ENCODE peak calls at places on chromosomes 1 and 21, in six cellular contexts. One of them, this sample, is unnamed.

GRCh38 chr1:163172596-163172995 is 30.1 kb downstream of the RGS5 start:
- DNase-seq in endothelial cell of umbilical vein: no peak
- DNase-seq in A549: no peak
- DNase-seq in HepG2: no peak
- DNase-seq in K562: no peak
- DNase-seq in GM12878: no peak
- DNase-seq in this sample: no peak

GRCh38 chr21:46325073-46325912 is 1.3 kb downstream of the PCNT start:
- DNase-seq in endothelial cell of umbilical vein: peak; percentile 59
- DNase-seq in A549: peak; percentile 69
- DNase-seq in HepG2: peak; percentile 35
- DNase-seq in K562: peak; percentile 62
- DNase-seq in GM12878: no peak
- DNase-seq in this sample: peak; percentile 78

GRCh38 chr1:42737257-42737656 is 2.8 kb downstream of the CLDN19 start:
- DNase-seq in endothelial cell of umbilical vein: no peak
- DNase-seq in A549: no peak
- DNase-seq in HepG2: no peak
- DNase-seq in K562: no peak
- DNase-seq in GM12878: peak; percentile 25
- DNase-seq in this sample: peak; percentile 87

GRCh38 chr1:228273720-228274451 is 66.0 kb downstream of the OBSCN start:
- DNase-seq in endothelial cell of umbilical vein: no peak
- DNase-seq in A549: no peak
- DNase-seq in HepG2: no peak
- DNase-seq in K562: no peak
- DNase-seq in GM12878: no peak
- DNase-seq in this sample: no peak

GRCh38 chr1:197224160-197224559 is 43.9 kb upstream of the CRB1 start:
- DNase-seq in endothelial cell of umbilical vein: no peak
- DNase-seq in A549: no peak
- DNase-seq in HepG2: no peak
- DNase-seq in K562: no peak
- DNase-seq in GM12878: no peak
- DNase-seq in this sample: no peak

GRCh38 chr1:54460346-54460745 is 54.2 kb upstream of the SSBP3 start:
- DNase-seq in endothelial cell of umbilical vein: no peak
- DNase-seq in A549: no peak
- DNase-seq in HepG2: no peak
- DNase-seq in K562: no peak
- DNase-seq in GM12878: no peak
- DNase-seq in this sample: no peak

GRCh38 chr1:101262601-101263348 is 26.0 kb downstream of the S1PR1 start:
- DNase-seq in endothelial cell of umbilical vein: peak; percentile 73
- DNase-seq in A549: no peak
- DNase-seq in HepG2: no peak
- DNase-seq in K562: no peak
- DNase-seq in GM12878: no peak
- DNase-seq in this sample: peak; percentile 84

GRCh38 chr1:240409615-240410014 is 202.3 kb downstream of the GREM2 start:
- DNase-seq in endothelial cell of umbilical vein: no peak
- DNase-seq in A549: no peak
- DNase-seq in HepG2: no peak
- DNase-seq in K562: no peak
- DNase-seq in GM12878: no peak
- DNase-seq in this sample: no peak

GRCh38 chr1:41735139-41735538 is 183.6 kb downstream of the HIVEP3 start:
- DNase-seq in endothelial cell of umbilical vein: no peak
- DNase-seq in A549: no peak
- DNase-seq in HepG2: no peak
- DNase-seq in K562: no peak
- DNase-seq in GM12878: no peak
- DNase-seq in this sample: no peak

GRCh38 chr1:204130989-204131892 is 20.6 kb downstream of the ETNK2 start:
- DNase-seq in endothelial cell of umbilical vein: peak; percentile 87
- DNase-seq in A549: no peak
- DNase-seq in HepG2: no peak
- DNase-seq in K562: no peak
- DNase-seq in GM12878: no peak
- DNase-seq in this sample: no peak

GRCh38 chr1:221085712-221086111 is 206.5 kb downstream of the HLX start:
- DNase-seq in endothelial cell of umbilical vein: no peak
- DNase-seq in A549: no peak
- DNase-seq in HepG2: no peak
- DNase-seq in K562: no peak
- DNase-seq in GM12878: no peak
- DNase-seq in this sample: no peak

GRCh38 chr21:42797522-42797921 is 81.8 kb downstream of the WDR4 start:
- DNase-seq in endothelial cell of umbilical vein: no peak
- DNase-seq in A549: no peak
- DNase-seq in HepG2: no peak
- DNase-seq in K562: no peak
- DNase-seq in GM12878: no peak
- DNase-seq in this sample: no peak

GRCh38 chr1:226589008-226589733 is 40.6 kb downstream of the STUM start:
- DNase-seq in endothelial cell of umbilical vein: no peak
- DNase-seq in A549: no peak
- DNase-seq in HepG2: no peak
- DNase-seq in K562: no peak
- DNase-seq in GM12878: no peak
- DNase-seq in this sample: peak; percentile 13

GRCh38 chr21:36698160-36699025 is 522 bp upstream of the SIM2 start:
- DNase-seq in endothelial cell of umbilical vein: no peak
- DNase-seq in A549: peak; percentile 62
- DNase-seq in HepG2: no peak
- DNase-seq in K562: no peak
- DNase-seq in GM12878: no peak
- DNase-seq in this sample: no peak

GRCh38 chr1:46517010-46517600 is 27.5 kb downstream of the DMBX1 start:
- DNase-seq in endothelial cell of umbilical vein: no peak
- DNase-seq in A549: peak; percentile 34
- DNase-seq in HepG2: no peak
- DNase-seq in K562: peak; percentile 73
- DNase-seq in GM12878: no peak
- DNase-seq in this sample: no peak

GRCh38 chr21:34367320-34367935 is 3.6 kb downstream of the KCNE2 start:
- DNase-seq in endothelial cell of umbilical vein: peak; percentile 55
- DNase-seq in A549: peak; percentile 74
- DNase-seq in HepG2: peak; percentile 56
- DNase-seq in K562: no peak
- DNase-seq in GM12878: no peak
- DNase-seq in this sample: peak; percentile 69

GRCh38 chr21:14754259-14754604 is 208.1 kb upstream of the SAMSN1 start:
- DNase-seq in endothelial cell of umbilical vein: no peak
- DNase-seq in A549: no peak
- DNase-seq in HepG2: no peak
- DNase-seq in K562: no peak
- DNase-seq in GM12878: no peak
- DNase-seq in this sample: no peak

GRCh38 chr1:248703674-248704073 is 1.1 kb upstream of the OR14I1 start:
- DNase-seq in endothelial cell of umbilical vein: no peak
- DNase-seq in A549: no peak
- DNase-seq in HepG2: no peak
- DNase-seq in K562: no peak
- DNase-seq in GM12878: no peak
- DNase-seq in this sample: no peak
- TF ChIP-seq CTCF in endothelial cell of umbilical vein: no peak
- TF ChIP-seq CTCF in A549: peak; percentile 24
- TF ChIP-seq CTCF in HepG2: peak; percentile 11
- TF ChIP-seq CTCF in K562: peak; percentile 11
- TF ChIP-seq CTCF in GM12878: no peak
- TF ChIP-seq CTCF in this sample: no peak

GRCh38 chr1:8424539-8425116 is 106.7 kb downstream of the SLC45A1 start:
- DNase-seq in endothelial cell of umbilical vein: peak; percentile 66
- DNase-seq in A549: peak; percentile 14
- DNase-seq in HepG2: no peak
- DNase-seq in K562: no peak
- DNase-seq in GM12878: no peak
- DNase-seq in this sample: peak; percentile 54

GRCh38 chr1:8423702-8424538 is 106.0 kb downstream of the SLC45A1 start:
- DNase-seq in endothelial cell of umbilical vein: peak; percentile 75
- DNase-seq in A549: peak; percentile 57
- DNase-seq in HepG2: peak; percentile 71
- DNase-seq in K562: peak; percentile 89
- DNase-seq in GM12878: no peak
- DNase-seq in this sample: peak; percentile 41

GRCh38 chr1:8423134-8423701 is 105.3 kb downstream of the SLC45A1 start:
- DNase-seq in endothelial cell of umbilical vein: no peak
- DNase-seq in A549: no peak
- DNase-seq in HepG2: no peak
- DNase-seq in K562: no peak
- DNase-seq in GM12878: no peak
- DNase-seq in this sample: no peak

GRCh38 chr1:8421721-8422120 is 103.8 kb downstream of the SLC45A1 start:
- DNase-seq in endothelial cell of umbilical vein: no peak
- DNase-seq in A549: no peak
- DNase-seq in HepG2: no peak
- DNase-seq in K562: no peak
- DNase-seq in GM12878: no peak
- DNase-seq in this sample: no peak

DNA sequence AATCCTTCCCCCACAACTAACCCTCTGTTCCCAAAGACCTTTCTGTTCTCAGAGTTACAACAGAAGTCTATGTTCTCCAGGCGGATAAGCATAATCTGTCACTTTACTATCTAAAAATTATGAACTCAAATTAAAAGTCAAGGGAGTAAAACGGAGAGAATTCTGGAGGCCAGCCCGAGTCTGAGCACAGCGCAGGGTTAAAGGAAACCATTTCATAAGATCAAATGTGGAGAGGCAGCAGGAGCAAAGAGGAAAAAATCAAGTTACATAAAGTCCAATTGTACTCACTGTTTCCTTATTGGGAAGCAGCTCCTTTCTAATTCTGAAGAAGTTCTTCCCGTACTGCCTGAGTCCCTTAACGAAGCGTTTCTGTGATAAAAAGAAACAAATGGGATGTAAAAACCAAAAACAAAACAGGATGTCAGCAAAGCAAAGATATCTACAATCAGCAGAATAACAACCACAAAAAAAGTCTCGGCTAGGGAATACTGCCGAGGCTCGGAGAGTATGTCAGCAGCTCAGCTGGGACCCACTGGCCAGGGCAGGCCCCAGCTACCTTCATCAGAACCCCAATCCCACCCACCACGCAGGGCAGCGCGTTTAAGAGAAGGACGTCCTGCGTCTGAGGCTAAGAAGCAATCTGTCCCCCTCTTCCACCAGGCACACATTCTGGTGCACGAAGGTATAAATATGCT is 104.7 kb downstream of the SLC45A1 start:
- DNase-seq in endothelial cell of umbilical vein: peak; percentile 70
- DNase-seq in A549: no peak
- DNase-seq in HepG2: no peak
- DNase-seq in K562: peak; percentile 36
- DNase-seq in GM12878: no peak
- DNase-seq in this sample: no peak
- TF ChIP-seq POLR2A in endothelial cell of umbilical vein: peak; percentile 26
- TF ChIP-seq POLR2A in A549: no peak
- TF ChIP-seq POLR2A in HepG2: no peak
- TF ChIP-seq POLR2A in K562: no peak
- TF ChIP-seq POLR2A in GM12878: no peak
- TF ChIP-seq POLR2A in this sample: no peak

GRCh38 chr1:51425955-51426354 is 93.1 kb downstream of the EPS15 start:
- DNase-seq in endothelial cell of umbilical vein: no peak
- DNase-seq in A549: no peak
- DNase-seq in HepG2: no peak
- DNase-seq in K562: no peak
- DNase-seq in GM12878: no peak
- DNase-seq in this sample: no peak
- TF ChIP-seq MYC in endothelial cell of umbilical vein: no peak
- TF ChIP-seq MYC in A549: no peak
- TF ChIP-seq MYC in HepG2: no peak
- TF ChIP-seq MYC in K562: no peak
- TF ChIP-seq MYC in GM12878: no peak
- TF ChIP-seq MYC in this sample: no peak

GRCh38 chr1:13788795-13789194 is 88.8 kb downstream of the PRDM2 start:
- DNase-seq in endothelial cell of umbilical vein: no peak
- DNase-seq in A549: no peak
- DNase-seq in HepG2: no peak
- DNase-seq in K562: no peak
- DNase-seq in GM12878: no peak
- DNase-seq in this sample: no peak
- TF ChIP-seq CTCF in endothelial cell of umbilical vein: no peak
- TF ChIP-seq CTCF in A549: no peak
- TF ChIP-seq CTCF in HepG2: no peak
- TF ChIP-seq CTCF in K562: no peak
- TF ChIP-seq CTCF in GM12878: no peak
- TF ChIP-seq CTCF in this sample: no peak

GRCh38 chr1:234617135-234617985 is 7.4 kb upstream of the IRF2BP2 start:
- DNase-seq in endothelial cell of umbilical vein: no peak
- DNase-seq in A549: no peak
- DNase-seq in HepG2: no peak
- DNase-seq in K562: no peak
- DNase-seq in GM12878: no peak
- DNase-seq in this sample: peak; percentile 48
- TF ChIP-seq POLR2A in endothelial cell of umbilical vein: no peak
- TF ChIP-seq POLR2A in A549: no peak
- TF ChIP-seq POLR2A in HepG2: no peak
- TF ChIP-seq POLR2A in K562: no peak
- TF ChIP-seq POLR2A in GM12878: no peak
- TF ChIP-seq POLR2A in this sample: no peak

DNA sequence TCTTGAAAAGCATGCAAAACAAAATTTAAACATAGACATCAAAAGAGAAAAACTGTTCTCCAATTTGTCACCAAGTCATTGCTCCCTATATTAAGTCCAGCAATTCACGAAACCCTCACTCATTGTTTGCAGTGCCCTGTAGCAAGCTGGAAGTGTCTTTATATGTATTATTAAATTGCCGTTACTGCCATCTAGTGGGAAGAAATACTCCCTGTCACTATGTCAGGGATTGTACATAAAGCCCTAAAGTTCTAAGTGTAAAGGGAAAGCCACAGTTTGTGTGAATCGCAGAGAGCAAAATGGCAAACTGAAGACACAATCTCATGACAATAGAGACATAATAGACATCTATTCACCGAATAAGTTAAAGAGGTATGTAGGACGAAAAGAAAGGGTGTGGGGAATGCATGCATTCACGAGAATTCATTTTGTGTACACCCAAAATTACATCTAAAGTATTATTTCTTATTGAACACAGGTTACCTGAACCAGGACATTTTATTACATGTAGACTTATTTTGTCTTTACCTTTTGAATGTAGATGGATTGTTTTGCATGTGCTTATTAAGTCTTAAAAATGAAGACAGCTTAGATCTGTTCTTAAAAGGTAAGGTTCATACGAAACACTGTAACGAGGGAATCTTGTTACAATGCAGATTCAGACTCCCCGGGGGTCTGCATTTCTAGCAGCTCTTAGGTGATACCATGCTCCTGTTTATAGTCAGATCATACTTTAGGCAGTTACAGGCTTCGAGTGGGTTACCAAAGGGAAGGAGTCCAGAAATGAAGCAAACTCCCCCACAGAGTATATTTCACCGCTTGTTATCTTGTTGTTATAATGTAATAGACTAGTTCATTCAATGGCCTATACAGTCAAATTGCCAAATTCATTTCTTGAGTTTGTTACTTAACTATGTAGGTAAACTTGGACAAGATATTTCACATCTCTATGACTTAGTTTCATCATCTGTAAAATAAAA is 600.8 kb downstream of the USP25 start:
- DNase-seq in endothelial cell of umbilical vein: peak; percentile 87
- DNase-seq in A549: peak; percentile 76
- DNase-seq in HepG2: peak; percentile 52
- DNase-seq in K562: no peak
- DNase-seq in GM12878: no peak
- DNase-seq in this sample: peak; percentile 62
- TF ChIP-seq MYC in endothelial cell of umbilical vein: no peak
- TF ChIP-seq MYC in A549: no peak
- TF ChIP-seq MYC in HepG2: no peak
- TF ChIP-seq MYC in K562: no peak
- TF ChIP-seq MYC in GM12878: no peak
- TF ChIP-seq MYC in this sample: no peak